ENCODE peak calls at places on chromosomes 2 and 18, in seven cellular contexts. L is AG10803, W is stomach, N is mucosa of descending colon, M is H9, E is NCI-H446 treated with DMSO at 0.1 percent for 48 hours, H is HFFc6. D is an unnamed sample.

GRCh38 chr2:69978157-69978904 is 16.9 kb upstream of the ASPRV1 start:
- DNase-seq in L (no peak), W (no peak), N (peak; percentile 55), M (no peak), E (no peak), H (no peak), D (peak; percentile 77)

GRCh38 chr18:59691046-59691395 is 6.2 kb downstream of the CCBE1 start:
- DNase-seq in L (peak; percentile 86), W (no peak), N (no peak), M (no peak), E (no peak), H (peak; percentile 38), D (no peak)

GRCh38 chr18:54630963-54631362 is 39.9 kb downstream of the DYNAP start:
- DNase-seq in L (no peak), W (no peak), N (no peak), M (no peak), E (no peak), H (no peak), D (no peak)

GRCh38 chr2:232885264-232885961 is 15.3 kb downstream of the SNORC start:
- DNase-seq in L (no peak), W (no peak), N (no peak), M (no peak), E (no peak), H (no peak), D (no peak)

GRCh38 chr2:160207804-160208661 is 8.0 kb upstream of the ITGB6 start:
- DNase-seq in L (peak; percentile 98), W (peak; percentile 82), N (peak; percentile 88), M (no peak), E (no peak), H (peak; percentile 92), D (no peak)

GRCh38 chr2:64263315-64263714 is 119.1 kb upstream of the PELI1 start:
- DNase-seq in L (peak; percentile 93), W (no peak), N (no peak), M (no peak), E (no peak), H (peak; percentile 74), D (no peak)

GRCh38 chr18:79779700-79780190 is 18.0 kb upstream of the KCNG2 start:
- DNase-seq in L (no peak), W (no peak), N (no peak), M (no peak), E (no peak), H (no peak), D (no peak)

GRCh38 chr2:215652432-215652831 is 216.6 kb upstream of the FN1 start:
- DNase-seq in L (peak; percentile 93), W (no peak), N (no peak), M (no peak), E (no peak), H (no peak), D (no peak)

GRCh38 chr2:392921-393270 is 105.0 kb upstream of the ALKAL2 start:
- DNase-seq in L (no peak), W (no peak), N (no peak), M (no peak), E (no peak), H (no peak), D (no peak)

GRCh38 chr2:127626917-127627739 is 18.8 kb upstream of the GPR17 start:
- DNase-seq in L (no peak), W (no peak), N (peak; percentile 36), M (no peak), E (no peak), H (no peak), D (no peak)

GRCh38 chr18:9802774-9803697 is 82.7 kb upstream of the TXNDC2 start:
- DNase-seq in L (peak; percentile 29), W (no peak), N (no peak), M (no peak), E (no peak), H (no peak), D (no peak)

GRCh38 chr2:32502941-32503340 is 124.9 kb upstream of the TTC27 start:
- DNase-seq in L (no peak), W (no peak), N (no peak), M (no peak), E (no peak), H (no peak), D (no peak)

GRCh38 chr2:226427538-226428307 is 371.9 kb downstream of the IRS1 start:
- DNase-seq in L (peak; percentile 92), W (no peak), N (no peak), M (no peak), E (no peak), H (peak; percentile 90), D (no peak)

GRCh38 chr18:74146756-74147155 is 878 bp downstream of the FBXO15 start:
- DNase-seq in L (peak; percentile 89), W (no peak), N (no peak), M (no peak), E (no peak), H (peak; percentile 88), D (no peak)

GRCh38 chr2:164205347-164205746 is 415.9 kb downstream of the GRB14 start:
- DNase-seq in L (peak; percentile 73), W (no peak), N (no peak), M (no peak), E (no peak), H (peak; percentile 1), D (no peak)

GRCh38 chr2:118031566-118031965 is 17.7 kb upstream of the CCDC93 start:
- DNase-seq in L (no peak), W (no peak), N (no peak), M (no peak), E (no peak), H (no peak), D (no peak)

GRCh38 chr18:72762505-72763122 is 105.2 kb downstream of the NETO1 start:
- DNase-seq in L (peak; percentile 62), W (no peak), N (no peak), M (no peak), E (peak; percentile 46), H (peak; percentile 64), D (peak; percentile 35)

GRCh38 chr2:30481323-30481800 is 34.3 kb downstream of the LCLAT1 start:
- DNase-seq in L (no peak), W (no peak), N (no peak), M (no peak), E (no peak), H (no peak), D (peak; percentile 92)

GRCh38 chr2:241612156-241613017 is 24.6 kb downstream of the THAP4 start:
- DNase-seq in L (peak; percentile 70), W (no peak), N (no peak), M (no peak), E (no peak), H (no peak), D (no peak)

GRCh38 chr2:43818761-43819160 is 19.9 kb downstream of the ABCG5 start:
- DNase-seq in L (peak; percentile 2), W (peak; percentile 66), N (peak; percentile 79), M (no peak), E (no peak), H (peak; percentile 12), D (peak; percentile 11)

GRCh38 chr2:85704800-85705679 is 10.9 kb downstream of the GNLY start:
- DNase-seq in L (no peak), W (no peak), N (no peak), M (no peak), E (no peak), H (no peak), D (no peak)

GRCh38 chr2:128372621-128373341 is 54.1 kb upstream of the HS6ST1 start:
- DNase-seq in L (no peak), W (peak; percentile 32), N (no peak), M (no peak), E (no peak), H (no peak), D (no peak)

GRCh38 chr2:204967199-204967995 is 422.1 kb downstream of the PARD3B start:
- DNase-seq in L (no peak), W (no peak), N (no peak), M (no peak), E (no peak), H (no peak), D (no peak)

GRCh38 chr2:27809761-27810241 is 38.3 kb downstream of the MRPL33 start:
- DNase-seq in L (peak; percentile 86), W (no peak), N (no peak), M (no peak), E (no peak), H (peak; percentile 67), D (peak; percentile 96)